ENCODE peak calls at places on chromosomes 3 and 15, in seven cellular contexts. D, A, I, J, P, V and H are unnamed samples.

GRCh38 chr15:69149803-69150202 is 10.6 kb upstream of the GLCE start:
- DNase-seq in D (no peak), A (no peak), I (no peak), J (no peak), P (no peak), V (no peak), H (no peak)

GRCh38 chr3:148648685-148649352 is 48.9 kb upstream of the AGTR1 start:
- DNase-seq in D (no peak), A (no peak), I (no peak), J (no peak), P (no peak), V (no peak), H (no peak)

GRCh38 chr3:197595470-197596185 is 39.9 kb upstream of the BDH1 start:
- DNase-seq in D (no peak), A (no peak), I (no peak), J (no peak), P (no peak), V (no peak), H (no peak)

GRCh38 chr3:58521002-58521670 is 15.9 kb downstream of the ACOX2 start:
- DNase-seq in D (peak; percentile 19), A (peak; percentile 79), I (no peak), J (no peak), P (no peak), V (no peak), H (no peak)

GRCh38 chr3:196842567-196843434 is 24.9 kb upstream of the SENP5 start:
- DNase-seq in D (no peak), A (peak; percentile 96), I (no peak), J (no peak), P (no peak), V (no peak), H (no peak)

GRCh38 chr15:74235962-74236361 is at the start of gene CCDC33:
- DNase-seq in D (no peak), A (no peak), I (no peak), J (no peak), P (no peak), V (no peak), H (no peak)

GRCh38 chr15:98650871-98651481 is 2.6 kb downstream of the IGF1R start:
- DNase-seq in D (no peak), A (no peak), I (no peak), J (no peak), P (no peak), V (no peak), H (no peak)

GRCh38 chr3:15241341-15241740 is 35.3 kb downstream of the CAPN7 start:
- DNase-seq in D (peak; percentile 51), A (peak; percentile 69), I (no peak), J (no peak), P (no peak), V (peak; percentile 45), H (peak; percentile 34)

GRCh38 chr3:25182794-25183193 is 245.3 kb upstream of the RARB start:
- DNase-seq in D (no peak), A (no peak), I (no peak), J (no peak), P (no peak), V (no peak), H (no peak)

GRCh38 chr3:189142527-189142926 is 29.2 kb upstream of the TPRG1 start:
- DNase-seq in D (no peak), A (no peak), I (no peak), J (no peak), P (no peak), V (no peak), H (no peak)

GRCh38 chr15:51121118-51121517 is 26.4 kb upstream of the TNFAIP8L3 start:
- DNase-seq in D (no peak), A (peak; percentile 77), I (peak; percentile 80), J (no peak), P (peak; percentile 86), V (no peak), H (no peak)

GRCh38 chr3:16178628-16178988 is 4.1 kb downstream of the GALNT15 start:
- DNase-seq in D (no peak), A (no peak), I (no peak), J (no peak), P (no peak), V (no peak), H (no peak)

GRCh38 chr3:59469948-59470723 is 420.3 kb upstream of the CFAP20DC start:
- DNase-seq in D (no peak), A (no peak), I (no peak), J (no peak), P (no peak), V (no peak), H (no peak)

GRCh38 chr3:58654466-58654865 is 12.1 kb downstream of the FAM3D start:
- DNase-seq in D (no peak), A (no peak), I (no peak), J (no peak), P (no peak), V (no peak), H (no peak)

GRCh38 chr3:25573386-25574171 is 91.1 kb downstream of the TOP2B start:
- DNase-seq in D (no peak), A (no peak), I (no peak), J (no peak), P (no peak), V (no peak), H (no peak)

GRCh38 chr15:25060996-25061620 is 106.3 kb downstream of the SNRPN start:
- DNase-seq in D (no peak), A (no peak), I (no peak), J (peak; percentile 12), P (peak; percentile 49), V (no peak), H (no peak)
- H3K4me3 ChIP-seq in D (no peak overlapping the region), A (no peak overlapping the region), I (no peak overlapping the region), J (no peak overlapping the region), P (no peak overlapping the region), V (no peak overlapping the region), H (no peak overlapping the region)

DNA sequence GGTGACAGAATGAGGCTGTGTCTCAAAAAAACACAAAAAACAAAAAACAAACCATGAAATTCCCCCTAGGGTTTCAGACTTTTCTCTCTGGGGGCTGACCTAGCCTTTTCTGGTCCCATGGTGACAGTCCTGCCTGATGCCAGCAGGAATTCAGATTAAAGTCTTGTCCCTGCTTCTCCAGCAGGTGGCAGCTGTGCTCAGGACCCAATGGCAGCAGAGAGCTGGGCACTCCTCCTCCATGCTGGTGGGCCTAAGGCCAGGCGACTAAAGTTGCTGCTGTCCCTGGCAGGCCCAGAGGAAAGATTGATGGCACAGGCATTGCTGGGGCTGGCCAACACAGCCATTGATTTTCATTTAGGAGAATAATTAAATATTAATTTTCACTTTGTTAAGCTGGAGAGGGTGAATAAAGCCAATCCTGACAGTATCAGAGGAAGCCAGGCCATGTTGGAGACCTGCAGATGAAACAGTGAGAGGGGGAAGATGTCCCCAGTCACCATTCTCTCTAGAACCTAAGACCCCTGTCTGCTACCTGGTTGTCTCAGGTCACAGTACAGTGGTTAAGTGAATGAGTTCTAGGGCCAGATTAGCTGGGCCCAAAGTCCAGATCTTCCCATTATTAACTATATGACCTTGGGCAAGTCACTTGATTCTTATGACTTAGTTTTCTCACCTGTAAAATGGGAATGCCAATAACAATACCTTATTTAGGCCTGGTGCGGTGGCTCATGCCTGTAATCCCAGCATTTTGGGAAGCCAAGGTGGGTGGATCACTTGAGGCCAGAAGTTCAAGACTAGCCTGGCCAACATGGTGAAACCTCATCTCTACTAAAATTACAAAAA is 7.1 kb downstream of the CELF6 start:
- DNase-seq in D (peak; percentile 87), A (peak; percentile 72), I (peak; percentile 81), J (peak; percentile 64), P (peak; percentile 78), V (peak; percentile 50), H (peak; percentile 85)
- H3K36me3 ChIP-seq in D (no peaks in the 10 kb centered on the region), A (no peaks in the 10 kb centered on the region), I (no peaks in the 10 kb centered on the region), J (no peaks in the 10 kb centered on the region), P (no peaks in the 10 kb centered on the region), V (no peaks in the 10 kb centered on the region), H (no peaks in the 10 kb centered on the region)

GRCh38 chr3:43858052-43858701 is 167.4 kb downstream of the ABHD5 start:
- DNase-seq in D (peak; percentile 60), A (no peak), I (no peak), J (no peak), P (no peak), V (no peak), H (no peak)

GRCh38 chr3:43856351-43856750 is 165.6 kb downstream of the ABHD5 start:
- DNase-seq in D (no peak), A (no peak), I (no peak), J (no peak), P (no peak), V (no peak), H (no peak)

GRCh38 chr3:43857361-43858051 is 166.8 kb downstream of the ABHD5 start:
- DNase-seq in D (no peak), A (no peak), I (no peak), J (no peak), P (no peak), V (no peak), H (no peak)

GRCh38 chr3:43855674-43856299 is 165.0 kb downstream of the ABHD5 start:
- DNase-seq in D (peak; percentile 71), A (peak; percentile 61), I (peak; percentile 77), J (no peak), P (no peak), V (peak; percentile 24), H (peak; percentile 68)

GRCh38 chr3:43856761-43857160 is 166.0 kb downstream of the ABHD5 start:
- DNase-seq in D (no peak), A (no peak), I (no peak), J (no peak), P (no peak), V (no peak), H (no peak)
- H3K27me3 ChIP-seq in D (no peaks in the 10 kb centered on the region), A (peaks cover 54% of the 10 kb centered on the region), I (no peaks in the 10 kb centered on the region), J (peaks cover 19% of the 10 kb centered on the region), P (no peaks in the 10 kb centered on the region), V (peaks cover 36% of the 10 kb centered on the region), H (no peaks in the 10 kb centered on the region)

GRCh38 chr3:141085331-141086047 is 34.3 kb downstream of the SPSB4 start:
- DNase-seq in D (no peak), A (no peak), I (no peak), J (no peak), P (no peak), V (no peak), H (no peak)

GRCh38 chr3:141086188-141086587 is 35.0 kb downstream of the SPSB4 start:
- DNase-seq in D (no peak), A (no peak), I (no peak), J (no peak), P (no peak), V (no peak), H (no peak)

GRCh38 chr3:141083831-141084624 is 32.9 kb downstream of the SPSB4 start:
- DNase-seq in D (no peak), A (no peak), I (no peak), J (peak; percentile 79), P (no peak), V (peak; percentile 51), H (peak; percentile 92)

GRCh38 chr3:141089339-141090152 is 38.4 kb downstream of the SPSB4 start:
- DNase-seq in D (no peak), A (no peak), I (no peak), J (no peak), P (no peak), V (no peak), H (no peak)

DNA sequence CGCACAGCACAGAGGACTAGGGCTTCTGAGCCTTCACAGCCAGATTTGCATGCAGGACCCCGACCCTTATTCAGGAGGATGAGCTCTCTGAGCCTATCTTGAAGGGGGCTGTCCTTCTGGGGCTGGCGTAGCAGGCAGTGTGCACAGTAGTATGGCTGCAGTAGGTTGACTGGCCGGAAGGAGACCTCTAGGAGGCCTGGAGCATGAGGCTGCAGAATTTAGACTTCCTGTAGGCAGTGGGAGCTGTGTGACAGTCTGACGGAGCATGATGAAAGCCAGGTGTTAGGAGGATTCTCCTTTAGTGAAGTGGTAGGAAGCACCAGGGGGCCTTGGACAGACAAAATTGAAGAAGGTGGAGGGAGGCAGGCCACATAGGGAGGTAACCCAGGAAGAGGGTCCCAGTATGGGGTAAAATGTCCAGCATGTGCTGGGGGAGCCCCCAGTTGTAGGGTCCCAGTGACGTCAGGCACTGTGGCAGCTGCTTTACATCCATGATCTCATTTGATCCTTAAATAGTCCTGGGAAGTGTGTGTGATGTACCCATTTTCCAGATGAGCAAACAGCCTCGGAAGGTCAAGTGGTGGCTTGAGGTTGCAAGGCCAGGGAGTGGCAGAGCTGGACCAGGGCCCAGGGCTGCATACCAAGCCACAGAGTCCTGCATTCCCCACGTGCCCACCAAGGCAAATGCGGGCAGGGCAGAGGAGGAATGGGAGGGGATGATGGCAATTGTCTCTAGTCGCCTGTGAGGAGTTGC is 36.1 kb downstream of the SPSB4 start:
- DNase-seq in D (no peak), A (peak; percentile 21), I (no peak), J (no peak), P (no peak), V (no peak), H (peak; percentile 51)
- H3K4me3 ChIP-seq in D (no peak overlapping the region), A (no peak overlapping the region), I (no peak overlapping the region), J (no peak overlapping the region), P (no peak overlapping the region), V (no peak overlapping the region), H (no peak overlapping the region)